ENCODE peak calls at places on chromosomes 13 and 19, in nine cellular contexts. K, N, O, P, T, B, W, I and E are unnamed samples.

GRCh38 chr19:7349231-7349591 is 474 bp downstream of the ARHGEF18 start:
- DNase-seq in K (no peak), I (no peak), B (no peak), P (no peak), N (no peak), T (no peak), O (no peak), W (no peak), E (no peak)

GRCh38 chr13:51629711-51630575 is 45.7 kb downstream of the WDFY2 start:
- DNase-seq in W (no peak), B (no peak), I (no peak), K (no peak), T (no peak), N (no peak), P (no peak), O (no peak), E (no peak)

GRCh38 chr19:15936950-15937349 is 2.6 kb upstream of the CYP4F11 start:
- DNase-seq in B (no peak), N (no peak), W (no peak), I (no peak), K (no peak), T (no peak), P (no peak), O (no peak), E (no peak)

GRCh38 chr13:74040200-74040599 is 94.0 kb downstream of the KLF12 start:
- DNase-seq in N (peak; percentile 48), K (peak; percentile 26), O (no peak), B (peak; percentile 93), P (no peak), W (peak; percentile 18), T (peak; percentile 38), I (no peak), E (no peak)

GRCh38 chr13:100808330-100808729 is 133.7 kb upstream of the TMTC4 start:
- DNase-seq in P (no peak), I (no peak), B (no peak), K (no peak), W (no peak), T (no peak), N (peak; percentile 43), O (no peak), E (no peak)

GRCh38 chr19:13004273-13004672 is 9.0 kb downstream of the NFIX start:
- DNase-seq in W (no peak), O (no peak), K (no peak), B (no peak), P (no peak), T (no peak), N (no peak), I (no peak), E (no peak)

GRCh38 chr13:67134322-67135129 is 95.6 kb downstream of the PCDH9 start:
- DNase-seq in T (no peak), O (no peak), I (no peak), B (no peak), N (no peak), P (no peak), W (no peak), K (no peak), E (no peak)

GRCh38 chr13:77919351-77920294 is 992 bp upstream of the EDNRB start:
- DNase-seq in P (peak; percentile 54), W (no peak), I (peak; percentile 40), K (no peak), O (no peak), B (peak; percentile 75), T (peak; percentile 41), N (peak; percentile 18), E (peak; percentile 76)

GRCh38 chr19:20321139-20321656 is 154.2 kb downstream of the ZNF486 start:
- DNase-seq in K (no peak), P (no peak), O (no peak), N (no peak), T (no peak), W (no peak), B (no peak), I (no peak), E (no peak)

GRCh38 chr19:54077334-54077733 is 3.8 kb downstream of the TARM1 start:
- DNase-seq in K (no peak), P (no peak), W (no peak), O (no peak), N (no peak), T (no peak), I (no peak), B (no peak), E (no peak)

GRCh38 chr13:87089391-87089790 is 581.8 kb upstream of the SLITRK5 start:
- DNase-seq in W (no peak), I (no peak), P (no peak), T (no peak), O (no peak), N (no peak), B (peak; percentile 48), K (no peak), E (no peak)

GRCh38 chr13:47334173-47334572 is 437.3 kb upstream of the HTR2A start:
- DNase-seq in P (no peak), K (no peak), O (no peak), N (no peak), W (no peak), B (no peak), I (peak; percentile 61), T (peak; percentile 27), E (no peak)

GRCh38 chr13:74758188-74758587 is 624.0 kb upstream of the KLF12 start:
- DNase-seq in K (no peak), W (no peak), I (no peak), T (no peak), B (peak; percentile 77), O (no peak), N (peak; percentile 48), P (no peak), E (no peak)

GRCh38 chr13:83449666-83450395 is 432.4 kb downstream of the SLITRK1 start:
- DNase-seq in O (no peak), N (no peak), T (no peak), P (no peak), W (peak; percentile 13), B (peak; percentile 9), K (no peak), I (no peak), E (no peak)

GRCh38 chr13:28794370-28794769 is 25.8 kb upstream of the MTUS2 start:
- DNase-seq in T (no peak), N (no peak), O (no peak), B (no peak), K (no peak), P (no peak), I (no peak), W (no peak), E (no peak)

GRCh38 chr19:35116085-35116801 is 620 bp downstream of the FXYD3 start:
- DNase-seq in O (no peak), K (no peak), W (no peak), T (no peak), N (no peak), B (no peak), P (peak; percentile 78), I (no peak), E (no peak)
- H3K4me1 ChIP-seq in O (peaks cover 6% of the 10 kb centered on the region), K (peaks cover 9% of the 10 kb centered on the region), W (no peaks in the 10 kb centered on the region), T (no peaks in the 10 kb centered on the region), N (peaks cover 11% of the 10 kb centered on the region), B (peaks cover 2% of the 10 kb centered on the region), P (peaks cover 12% of the 10 kb centered on the region), I (no peaks in the 10 kb centered on the region), E (no peaks in the 10 kb centered on the region)

DNA sequence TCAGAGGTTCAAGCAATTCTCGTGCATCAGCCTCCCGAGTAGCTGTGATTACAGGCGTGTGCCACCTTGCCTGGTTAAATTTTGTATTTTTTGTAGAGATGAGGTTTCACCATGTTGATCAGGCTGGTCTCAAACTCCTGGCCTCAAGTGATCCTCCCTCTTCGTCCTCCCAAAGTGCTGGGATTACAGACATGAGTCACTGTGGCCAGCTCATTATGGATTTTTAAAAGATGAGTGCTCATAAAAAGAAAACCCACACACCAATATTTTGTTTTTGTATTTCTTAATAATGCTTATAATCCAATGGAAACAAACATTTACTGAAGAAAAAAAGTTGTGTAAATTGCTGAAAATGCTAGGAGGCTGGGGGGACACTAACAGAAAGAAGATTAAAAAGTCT is 5.0 kb upstream of the MICU2 start:
- DNase-seq in W (no peak), P (no peak), K (no peak), N (no peak), I (no peak), T (no peak), O (no peak), B (no peak), E (no peak)
- H3K36me3 ChIP-seq in W (no peaks in the 10 kb centered on the region), P (no peaks in the 10 kb centered on the region), K (no peaks in the 10 kb centered on the region), N (no peaks in the 10 kb centered on the region), I (no peaks in the 10 kb centered on the region), T (no peaks in the 10 kb centered on the region), O (no peaks in the 10 kb centered on the region), B (no peaks in the 10 kb centered on the region), E (no peaks in the 10 kb centered on the region)

GRCh38 chr13:110392510-110393233 is 85.6 kb downstream of the COL4A2 start:
- DNase-seq in N (no peak), T (no peak), P (no peak), I (peak; percentile 11), K (no peak), W (no peak), O (no peak), B (peak; percentile 69), E (no peak)

GRCh38 chr13:110391273-110391672 is 84.2 kb downstream of the COL4A2 start:
- DNase-seq in P (no peak), N (no peak), O (no peak), I (peak; percentile 11), W (no peak), B (no peak), T (no peak), K (no peak), E (no peak)

GRCh38 chr13:110396476-110396875 is 89.4 kb downstream of the COL4A2 start:
- DNase-seq in I (no peak), W (no peak), N (no peak), T (no peak), K (no peak), P (no peak), O (no peak), B (no peak), E (no peak)

GRCh38 chr13:110394371-110394841 is 87.3 kb downstream of the COL4A2 start:
- DNase-seq in K (no peak), B (no peak), I (no peak), O (no peak), N (no peak), P (no peak), W (no peak), T (no peak), E (no peak)

DNA sequence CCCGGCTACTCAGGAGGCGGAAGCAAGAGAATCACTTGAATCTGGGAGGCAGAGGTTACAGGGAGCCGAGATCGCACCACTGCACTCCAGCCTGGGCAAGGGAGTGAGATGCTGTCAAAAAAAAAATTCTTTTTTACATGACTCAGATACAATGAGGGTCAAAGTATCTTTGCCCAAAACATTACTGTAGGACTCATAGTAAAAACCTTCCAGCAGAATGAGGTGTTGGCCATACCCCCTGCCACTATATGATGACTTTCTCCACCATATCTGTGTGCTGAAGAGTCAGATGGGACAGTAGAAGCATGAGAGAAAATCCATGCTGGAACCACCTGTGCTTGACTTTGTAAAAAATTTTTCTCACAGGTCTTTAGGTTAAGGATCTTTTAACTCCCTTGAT is 86.7 kb downstream of the COL4A2 start:
- DNase-seq in I (no peak), P (no peak), K (no peak), O (no peak), W (no peak), T (no peak), N (no peak), B (no peak), E (no peak)
- H3K4me1 ChIP-seq in I (peaks cover 35% of the 10 kb centered on the region), P (peaks cover 27% of the 10 kb centered on the region), K (no peaks in the 10 kb centered on the region), O (no peaks in the 10 kb centered on the region), W (no peaks in the 10 kb centered on the region), T (peaks cover 12% of the 10 kb centered on the region), N (peaks cover 2% of the 10 kb centered on the region), B (no peaks in the 10 kb centered on the region), E (peaks cover 15% of the 10 kb centered on the region)

DNA sequence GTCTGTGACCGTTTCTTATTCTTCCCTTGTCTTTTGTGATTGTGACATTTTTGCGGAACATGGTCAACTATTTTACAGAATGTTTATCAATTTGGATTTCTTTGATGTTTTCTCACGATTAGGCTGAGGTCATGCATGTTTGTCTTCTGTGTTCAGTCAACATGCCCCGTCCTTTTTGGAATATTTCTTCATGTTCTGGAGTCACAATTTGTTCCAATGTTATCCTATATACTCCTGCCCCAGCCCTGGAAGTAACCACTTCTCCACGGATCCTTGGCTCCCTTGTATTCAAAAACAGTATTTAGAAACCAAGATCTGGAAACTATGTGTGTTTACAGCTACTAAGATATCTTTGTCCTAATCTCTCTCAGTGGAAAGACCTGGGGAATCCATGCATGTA is 9.6 kb downstream of the CARD8 start:
- DNase-seq in O (no peak), K (no peak), W (no peak), B (no peak), T (no peak), I (no peak), P (no peak), N (no peak), E (no peak)
- H3K36me3 ChIP-seq in O (peaks cover 22% of the 10 kb centered on the region), K (peaks cover 14% of the 10 kb centered on the region), W (peaks cover 3% of the 10 kb centered on the region), B (no peaks in the 10 kb centered on the region), T (no peaks in the 10 kb centered on the region), I (no peaks in the 10 kb centered on the region), P (peaks cover 52% of the 10 kb centered on the region), N (peaks cover 67% of the 10 kb centered on the region), E (no peaks in the 10 kb centered on the region)